ENCODE peak calls at places on chromosomes 5 and 9, in four cellular contexts. One of them, this sample, is unnamed.

GRCh38 chr5:180785794-180786221 is 16.8 kb downstream of the MGAT1 start:
- DNase-seq in K562: no peak
- DNase-seq in WTC11: peak
- DNase-seq in H1: peak
- DNase-seq in this sample: no peak

GRCh38 chr5:57939335-57939734 is 456.7 kb upstream of the ACTBL2 start:
- DNase-seq in H1: no peak
- DNase-seq in K562: no peak
- DNase-seq in WTC11: no peak
- DNase-seq in this sample: no peak

GRCh38 chr5:91018712-91019371 is 364.3 kb downstream of the ARRDC3 start:
- DNase-seq in WTC11: no peak
- DNase-seq in H1: no peak
- DNase-seq in K562: no peak
- DNase-seq in this sample: no peak

GRCh38 chr9:13648068-13648467 is 368.6 kb upstream of the MPDZ start:
- DNase-seq in K562: no peak
- DNase-seq in H1: no peak
- DNase-seq in WTC11: no peak
- DNase-seq in this sample: no peak

GRCh38 chr5:162119801-162120200 is 52.2 kb downstream of the GABRG2 start:
- DNase-seq in K562: no peak
- DNase-seq in H1: no peak
- DNase-seq in WTC11: no peak
- DNase-seq in this sample: no peak

GRCh38 chr5:90916947-90917800 is 358.6 kb downstream of the ADGRV1 start:
- DNase-seq in H1: no peak
- DNase-seq in K562: no peak
- DNase-seq in WTC11: no peak
- DNase-seq in this sample: no peak

GRCh38 chr5:16675747-16676255 is 59.0 kb upstream of the RETREG1 start:
- DNase-seq in K562: no peak
- DNase-seq in WTC11: no peak
- DNase-seq in H1: no peak
- DNase-seq in this sample: no peak

GRCh38 chr9:122904466-122904822 is 715 bp downstream of the RC3H2 start:
- DNase-seq in K562: no peak
- DNase-seq in WTC11: peak
- DNase-seq in H1: no peak
- DNase-seq in this sample: peak

GRCh38 chr9:137276757-137277328 is 683 bp upstream of the TOR4A start:
- DNase-seq in WTC11: peak
- DNase-seq in K562: peak
- DNase-seq in H1: peak
- DNase-seq in this sample: no peak

GRCh38 chr9:99595796-99596195 is 225.9 kb upstream of the NR4A3 start:
- DNase-seq in H1: no peak
- DNase-seq in K562: no peak
- DNase-seq in WTC11: no peak
- DNase-seq in this sample: no peak

GRCh38 chr5:176671399-176671798 is 24.1 kb downstream of the TSPAN17 start:
- DNase-seq in H1: no peak
- DNase-seq in WTC11: no peak
- DNase-seq in K562: no peak
- DNase-seq in this sample: no peak

GRCh38 chr9:93064392-93065124 is 6.1 kb downstream of the SUSD3 start:
- DNase-seq in WTC11: no peak
- DNase-seq in H1: no peak
- DNase-seq in K562: peak
- DNase-seq in this sample: no peak

GRCh38 chr9:30579810-30580209 is 1804.6 kb upstream of the ACO1 start:
- DNase-seq in H1: no peak
- DNase-seq in WTC11: no peak
- DNase-seq in K562: no peak
- DNase-seq in this sample: no peak

GRCh38 chr5:111755942-111756353 is 1.0 kb downstream of the NREP start:
- DNase-seq in H1: no peak
- DNase-seq in WTC11: no peak
- DNase-seq in K562: no peak
- DNase-seq in this sample: peak

GRCh38 chr5:155794801-155795200 is 532.2 kb upstream of the SGCD start:
- DNase-seq in WTC11: no peak
- DNase-seq in H1: no peak
- DNase-seq in K562: no peak
- DNase-seq in this sample: no peak

GRCh38 chr9:87810691-87811178 is 71.9 kb upstream of the SPATA31E1 start:
- DNase-seq in K562: peak
- DNase-seq in WTC11: no peak
- DNase-seq in H1: no peak
- DNase-seq in this sample: no peak

GRCh38 chr9:119307471-119307870 is 61.8 kb downstream of the BRINP1 start:
- DNase-seq in K562: no peak
- DNase-seq in H1: no peak
- DNase-seq in WTC11: no peak
- DNase-seq in this sample: no peak

GRCh38 chr5:126995689-126996088 is 34.7 kb downstream of the MARCHF3 start:
- DNase-seq in K562: no peak
- DNase-seq in WTC11: no peak
- DNase-seq in H1: no peak
- DNase-seq in this sample: no peak

GRCh38 chr9:117927354-117927753 is 223.2 kb downstream of the TLR4 start:
- DNase-seq in K562: no peak
- DNase-seq in WTC11: peak
- DNase-seq in H1: peak
- DNase-seq in this sample: peak

GRCh38 chr9:134390537-134390936 is 64.3 kb downstream of the RXRA start:
- DNase-seq in WTC11: no peak
- DNase-seq in K562: no peak
- DNase-seq in H1: no peak
- DNase-seq in this sample: no peak

GRCh38 chr9:20494035-20494434 is 128.3 kb downstream of the MLLT3 start:
- DNase-seq in H1: no peak
- DNase-seq in K562: no peak
- DNase-seq in WTC11: no peak
- DNase-seq in this sample: no peak

GRCh38 chr5:16994576-16994975 is 58.5 kb upstream of the MYO10 start:
- DNase-seq in K562: no peak
- DNase-seq in WTC11: no peak
- DNase-seq in H1: no peak
- DNase-seq in this sample: no peak

GRCh38 chr5:146043722-146044121 is 61.7 kb downstream of the PLAC8L1 start:
- DNase-seq in WTC11: no peak
- DNase-seq in H1: no peak
- DNase-seq in K562: no peak
- DNase-seq in this sample: no peak

GRCh38 chr5:107671742-107672211 is 1.0 kb upstream of the EFNA5 start:
- DNase-seq in H1: peak
- DNase-seq in WTC11: no peak
- DNase-seq in K562: no peak
- DNase-seq in this sample: peak

GRCh38 chr5:154844800-154845199 is 5.6 kb downstream of the FAXDC2 start:
- DNase-seq in K562: no peak
- DNase-seq in WTC11: no peak
- DNase-seq in H1: no peak
- DNase-seq in this sample: peak

GRCh38 chr9:38227656-38228055 is 158.6 kb upstream of the SHB start:
- DNase-seq in K562: no peak
- DNase-seq in WTC11: no peak
- DNase-seq in H1: no peak
- DNase-seq in this sample: peak

GRCh38 chr9:38224941-38225340 is 155.9 kb upstream of the SHB start:
- DNase-seq in WTC11: no peak
- DNase-seq in K562: no peak
- DNase-seq in H1: no peak
- DNase-seq in this sample: no peak

GRCh38 chr9:38226491-38226951 is 157.5 kb upstream of the SHB start:
- DNase-seq in WTC11: no peak
- DNase-seq in K562: no peak
- DNase-seq in H1: no peak
- DNase-seq in this sample: no peak

GRCh38 chr9:38228331-38229122 is 159.5 kb upstream of the SHB start:
- DNase-seq in K562: no peak
- DNase-seq in H1: no peak
- DNase-seq in WTC11: no peak
- DNase-seq in this sample: peak

DNA sequence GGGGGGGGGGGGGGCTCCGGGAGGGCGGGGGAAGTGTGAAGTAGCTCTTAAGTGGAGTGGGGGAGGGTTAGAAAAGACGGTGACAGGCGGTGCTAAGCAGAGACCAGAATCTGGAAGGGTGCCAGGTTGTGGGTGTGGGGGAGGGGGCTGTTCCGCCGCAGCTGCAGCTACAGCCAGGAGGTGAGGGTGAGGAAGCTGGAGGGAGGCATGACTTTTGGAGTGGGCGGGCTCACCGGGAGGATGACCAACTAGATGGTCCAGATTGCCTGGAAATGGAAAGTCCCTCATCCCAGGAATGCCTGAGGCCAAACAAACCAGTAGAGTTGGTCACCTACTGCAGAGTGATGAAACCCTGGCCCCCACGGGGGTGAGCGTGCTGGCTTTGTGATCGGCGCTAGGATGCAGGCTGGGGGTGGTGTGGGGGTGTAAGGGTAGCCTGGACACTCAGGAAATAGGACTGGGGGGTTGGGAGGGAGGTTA is 158.1 kb upstream of the SHB start:
- DNase-seq in K562: peak
- DNase-seq in WTC11: peak
- DNase-seq in H1: peak
- DNase-seq in this sample: peak
- TF ChIP-seq TEAD4 in K562: no peak
- TF ChIP-seq TEAD4 in WTC11: no peak
- TF ChIP-seq TEAD4 in H1: peak
- TF ChIP-seq TEAD4 in this sample: no peak

GRCh38 chr5:67154518-67155206 is 41.9 kb downstream of the CD180 start:
- DNase-seq in K562: no peak
- DNase-seq in WTC11: no peak
- DNase-seq in H1: no peak
- DNase-seq in this sample: no peak

GRCh38 chr5:67149057-67149634 is 47.5 kb downstream of the CD180 start:
- DNase-seq in H1: no peak
- DNase-seq in K562: no peak
- DNase-seq in WTC11: no peak
- DNase-seq in this sample: no peak

GRCh38 chr5:67153292-67153691 is 43.3 kb downstream of the CD180 start:
- DNase-seq in WTC11: no peak
- DNase-seq in H1: no peak
- DNase-seq in K562: no peak
- DNase-seq in this sample: no peak

GRCh38 chr5:67149933-67150523 is 46.6 kb downstream of the CD180 start:
- DNase-seq in K562: no peak
- DNase-seq in WTC11: no peak
- DNase-seq in H1: no peak
- DNase-seq in this sample: peak

GRCh38 chr5:67152400-67152799 is 44.2 kb downstream of the CD180 start:
- DNase-seq in WTC11: no peak
- DNase-seq in H1: no peak
- DNase-seq in K562: no peak
- DNase-seq in this sample: no peak
- TF ChIP-seq USF2 in WTC11: no peak
- TF ChIP-seq USF2 in H1: no peak
- TF ChIP-seq USF2 in K562: no peak
- TF ChIP-seq USF2 in this sample: no peak

DNA sequence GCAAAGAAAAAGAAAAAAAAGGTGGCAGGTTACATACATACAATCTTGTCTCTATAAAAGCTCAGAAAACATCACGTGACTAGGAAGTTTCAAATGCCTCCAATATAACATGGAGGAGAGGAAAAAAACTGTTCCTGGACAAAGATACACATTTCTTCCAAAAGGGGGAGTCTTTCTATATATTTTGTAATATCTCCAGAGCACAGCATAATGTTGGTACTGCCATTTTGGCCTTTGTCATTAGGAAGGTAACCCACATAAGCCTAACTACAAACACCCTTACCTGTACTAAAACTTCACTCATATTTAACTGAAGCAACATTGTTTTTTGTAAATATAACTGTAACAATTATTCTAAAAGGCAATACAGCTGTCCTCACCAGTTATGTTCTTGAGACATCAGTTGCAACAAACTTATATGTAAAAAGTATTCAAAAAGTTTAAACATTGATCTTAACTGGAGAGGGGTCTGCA is 1.2 kb upstream of the BTF3 start:
- DNase-seq in WTC11: no peak
- DNase-seq in H1: no peak
- DNase-seq in K562: peak
- DNase-seq in this sample: peak
- TF ChIP-seq TEAD4 in WTC11: no peak
- TF ChIP-seq TEAD4 in H1: no peak
- TF ChIP-seq TEAD4 in K562: no peak
- TF ChIP-seq TEAD4 in this sample: peak

GRCh38 chr9:79736051-79736450 is 164.3 kb downstream of the TLE4 start:
- DNase-seq in K562: no peak
- DNase-seq in H1: no peak
- DNase-seq in WTC11: no peak
- DNase-seq in this sample: no peak

GRCh38 chr9:79731483-79731882 is 159.7 kb downstream of the TLE4 start:
- DNase-seq in H1: no peak
- DNase-seq in WTC11: no peak
- DNase-seq in K562: no peak
- DNase-seq in this sample: no peak

GRCh38 chr9:79734989-79735779 is 163.4 kb downstream of the TLE4 start:
- DNase-seq in WTC11: no peak
- DNase-seq in H1: no peak
- DNase-seq in K562: no peak
- DNase-seq in this sample: no peak
- TF ChIP-seq USF2 in WTC11: no peak
- TF ChIP-seq USF2 in H1: no peak
- TF ChIP-seq USF2 in K562: no peak
- TF ChIP-seq USF2 in this sample: no peak

GRCh38 chr5:140388052-140388451 is 13.6 kb upstream of the ANKHD1 start:
- DNase-seq in WTC11: no peak
- DNase-seq in H1: no peak
- DNase-seq in K562: no peak
- DNase-seq in this sample: no peak

GRCh38 chr5:140393738-140394137 is 7.9 kb upstream of the ANKHD1 start:
- DNase-seq in K562: no peak
- DNase-seq in H1: no peak
- DNase-seq in WTC11: no peak
- DNase-seq in this sample: no peak

GRCh38 chr5:140391732-140392131 is 9.9 kb upstream of the ANKHD1 start:
- DNase-seq in WTC11: no peak
- DNase-seq in K562: no peak
- DNase-seq in H1: no peak
- DNase-seq in this sample: no peak

DNA sequence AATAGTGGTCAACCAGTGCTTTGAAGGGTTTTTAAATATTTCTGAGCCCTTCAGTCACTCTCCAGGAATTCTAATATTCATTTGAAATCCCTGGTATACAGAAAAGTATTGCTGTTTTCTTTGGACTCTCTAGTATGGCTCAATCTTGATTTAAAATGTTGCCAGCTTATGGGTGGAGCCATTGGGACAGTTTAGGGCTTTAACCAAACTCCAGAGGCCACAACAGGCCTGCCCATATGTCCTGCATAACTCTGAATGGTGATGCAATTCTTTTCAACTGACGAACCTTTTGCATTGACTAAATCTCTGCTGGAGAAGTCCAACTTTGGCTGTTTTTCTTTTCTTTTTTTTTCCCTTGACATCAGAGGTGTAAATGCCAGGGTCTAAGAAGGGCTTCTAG is 10.3 kb upstream of the ANKHD1 start:
- DNase-seq in WTC11: no peak
- DNase-seq in H1: no peak
- DNase-seq in K562: no peak
- DNase-seq in this sample: no peak
- TF ChIP-seq TEAD4 in WTC11: no peak
- TF ChIP-seq TEAD4 in H1: no peak
- TF ChIP-seq TEAD4 in K562: no peak
- TF ChIP-seq TEAD4 in this sample: no peak

This sample was measured in SK-N-SH.